ENCODE peak calls at places on chromosomes 2 and 18, in six cellular contexts. F is retina; Y is activated CD8-positive, alpha-beta memory T cell treated with anti-CD3 and anti-CD28 coated beads for 4 hours; O is activated gamma-delta T cell treated with anti-CD3 and anti-CD28 coated beads, Interleukin-2, amount 50 U/mL, for 16 hours; V is ACHN; L is AG04450. N is an unnamed sample.

GRCh38 chr2:3075316-3075715 is 302.3 kb downstream of the EIPR1 start:
- DNase-seq in F (no peak), Y (no peak), O (no peak), V (no peak), L (no peak), N (no peak)

GRCh38 chr2:216232721-216233120 is 123.6 kb downstream of the XRCC5 start:
- DNase-seq in F (no peak), Y (no peak), O (no peak), V (no peak), L (no peak), N (no peak)

GRCh38 chr2:16623046-16623445 is 42.6 kb downstream of the CYRIA start:
- DNase-seq in F (no peak), Y (no peak), O (no peak), V (peak), L (peak), N (no peak)

GRCh38 chr2:157820202-157820601 is 55.9 kb downstream of the ACVR1 start:
- DNase-seq in F (no peak), Y (no peak), O (no peak), V (no peak), L (no peak), N (no peak)

GRCh38 chr2:199160081-199160480 is 297.7 kb downstream of the SATB2 start:
- DNase-seq in F (no peak), Y (no peak), O (no peak), V (no peak), L (no peak), N (no peak)

GRCh38 chr2:237475704-237476107 is 11.3 kb upstream of the MLPH start:
- DNase-seq in F (no peak), Y (no peak), O (no peak), V (peak), L (no peak), N (no peak)

GRCh38 chr2:238929242-238930081 is 81.6 kb downstream of the TWIST2 start:
- DNase-seq in F (no peak), Y (no peak), O (no peak), V (no peak), L (no peak), N (no peak)

GRCh38 chr18:50144535-50144934 is 50.4 kb downstream of the MYO5B start:
- DNase-seq in F (no peak), Y (no peak), O (no peak), V (no peak), L (no peak), N (no peak)

GRCh38 chr18:76212958-76213357 is 282.1 kb downstream of the ZNF516 start:
- DNase-seq in F (peak), Y (no peak), O (no peak), V (no peak), L (no peak), N (peak)

GRCh38 chr2:221204699-221205098 is 367.4 kb downstream of the EPHA4 start:
- DNase-seq in F (no peak), Y (no peak), O (no peak), V (no peak), L (no peak), N (no peak)

GRCh38 chr2:120442923-120443571 is 97.1 kb downstream of the INHBB start:
- DNase-seq in F (peak), Y (no peak), O (no peak), V (no peak), L (no peak), N (no peak)

GRCh38 chr2:59276033-59276432 is 1034.9 kb upstream of the FANCL start:
- DNase-seq in F (no peak), Y (no peak), O (no peak), V (peak), L (no peak), N (no peak)

GRCh38 chr2:47250576-47251403 is 95.7 kb upstream of the STPG4 start:
- DNase-seq in F (no peak), Y (no peak), O (no peak), V (no peak), L (no peak), N (peak)